ENCODE peak calls at places on chromosomes 5 and 9, in five cellular contexts. J, G, L, H and E are unnamed samples.

GRCh38 chr5:119373449-119373858 is 17.6 kb downstream of the TNFAIP8 start:
- DNase-seq in J (no peak), G (no peak), L (no peak), H (no peak), E (no peak)

GRCh38 chr9:94941211-94941875 is 214.8 kb downstream of the AOPEP start:
- DNase-seq in J (no peak), G (no peak), L (no peak), H (peak; percentile 29), E (no peak)

GRCh38 chr5:1888541-1889251 is 6.0 kb upstream of the IRX4 start:
- DNase-seq in J (no peak), G (no peak), L (no peak), H (no peak), E (no peak)

GRCh38 chr5:143569213-143569663 is 165.8 kb upstream of the NR3C1 start:
- DNase-seq in J (no peak), G (no peak), L (no peak), H (peak; percentile 97), E (no peak)

GRCh38 chr9:88706193-88707112 is 171.5 kb downstream of the NXNL2 start:
- DNase-seq in J (no peak), G (no peak), L (no peak), H (no peak), E (peak; percentile 69)

GRCh38 chr9:69861011-69861410 is 40.4 kb downstream of the CFAP95 start:
- DNase-seq in J (no peak), G (no peak), L (no peak), H (no peak), E (no peak)

GRCh38 chr5:124040799-124041198 is 528.8 kb downstream of the CSNK1G3 start:
- DNase-seq in J (no peak), G (no peak), L (no peak), H (peak; percentile 64), E (no peak)

GRCh38 chr9:102972780-102973179 is 22.4 kb upstream of the CYLC2 start:
- DNase-seq in J (no peak), G (no peak), L (no peak), H (no peak), E (no peak)

GRCh38 chr9:113622600-113623400 is 159.3 kb downstream of the RGS3 start:
- DNase-seq in J (peak; percentile 94), G (peak; percentile 86), L (peak; percentile 81), H (peak; percentile 79), E (no peak)

GRCh38 chr9:113623851-113624485 is 160.4 kb downstream of the RGS3 start:
- DNase-seq in J (no peak), G (no peak), L (no peak), H (no peak), E (no peak)

GRCh38 chr9:113624721-113625120 is 161.2 kb downstream of the RGS3 start:
- DNase-seq in J (no peak), G (peak; percentile 80), L (no peak), H (no peak), E (no peak)

GRCh38 chr9:113626735-113627495 is 163.4 kb downstream of the RGS3 start:
- DNase-seq in J (no peak), G (no peak), L (no peak), H (no peak), E (no peak)

GRCh38 chr9:113625456-113625855 is 161.9 kb downstream of the RGS3 start:
- DNase-seq in J (no peak), G (no peak), L (no peak), H (no peak), E (no peak)
- TF ChIP-seq CTCF in J (no peak), G (no peak), L (no peak), H (no peak), E (no peak)

DNA sequence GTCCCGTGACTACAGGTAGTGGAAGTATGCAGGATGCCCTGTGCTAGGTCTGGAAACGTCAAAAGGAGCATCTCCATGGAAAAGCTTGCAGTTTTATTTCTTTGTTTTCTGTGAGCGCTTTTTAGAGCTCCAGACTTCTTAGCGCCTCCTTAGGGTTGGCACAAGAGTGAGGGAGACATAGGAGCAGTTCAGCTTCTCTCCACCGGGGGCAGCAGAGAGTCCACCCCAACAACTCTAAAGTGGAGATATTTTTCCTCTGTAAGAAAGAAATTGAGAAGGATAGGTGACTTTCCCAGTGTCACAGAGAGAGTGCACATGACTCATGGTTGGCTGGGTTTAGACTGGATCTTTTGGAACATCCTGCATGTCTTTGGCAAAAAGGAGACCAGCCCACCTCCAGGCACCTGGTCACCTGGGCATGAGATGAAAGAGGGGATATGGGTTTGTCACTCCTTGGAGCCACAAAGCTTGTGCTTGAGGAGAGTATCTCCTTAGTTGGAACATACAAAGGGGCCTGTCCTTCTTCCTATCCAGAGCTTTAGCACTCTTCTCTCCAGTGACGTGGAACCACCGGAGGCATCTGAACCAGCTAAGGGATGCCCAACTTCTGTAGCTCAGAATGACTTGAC is 637.7 kb downstream of the SEMA5A start:
- DNase-seq in J (peak; percentile 24), G (peak; percentile 33), L (no peak), H (peak; percentile 45), E (peak; percentile 71)
- TF ChIP-seq CTCF in J (peak; percentile 77), G (peak; percentile 90), L (peak; percentile 81), H (peak; percentile 75), E (peak; percentile 94)

DNA sequence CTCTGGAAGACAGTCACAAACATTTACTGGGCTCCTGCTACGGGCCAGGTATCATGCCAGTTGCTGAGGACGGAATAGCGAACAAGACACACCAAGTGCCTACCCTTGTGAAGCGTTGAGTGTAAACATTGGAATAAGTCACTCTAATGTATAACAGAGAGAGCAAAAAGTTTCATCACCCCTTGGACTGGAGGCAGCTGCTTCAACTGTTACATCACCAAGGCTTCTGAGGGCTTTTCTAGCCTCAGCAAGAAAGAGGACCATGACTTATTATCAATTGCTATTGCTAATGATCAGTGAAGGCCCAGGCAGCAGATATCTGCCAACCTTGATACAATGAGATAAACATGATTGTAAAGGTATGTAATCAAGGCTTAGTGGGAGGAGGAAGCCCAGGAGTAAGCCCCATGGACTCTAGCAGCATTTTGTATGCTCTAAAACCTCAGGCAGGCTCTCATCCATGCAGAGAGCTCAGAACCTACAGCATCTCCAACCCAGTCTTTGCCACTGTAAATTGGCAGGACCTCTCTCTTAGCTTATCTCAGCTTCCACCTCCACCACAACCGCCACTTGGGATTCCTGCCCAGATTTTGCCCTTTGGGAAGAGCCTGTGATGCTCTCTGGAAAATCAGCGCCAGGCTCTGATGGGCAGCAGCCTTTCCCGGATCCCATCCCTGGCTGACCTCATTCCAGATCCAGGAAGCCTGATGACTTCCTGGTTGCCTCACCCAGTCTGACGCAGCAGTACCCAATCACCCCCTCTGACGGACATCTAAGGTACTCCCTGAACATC is 54.5 kb downstream of the ADAM19 start:
- DNase-seq in J (peak; percentile 25), G (peak; percentile 32), L (no peak), H (peak; percentile 89), E (no peak)
- TF ChIP-seq CTCF in J (no peak), G (peak; percentile 58), L (no peak), H (peak; percentile 45), E (no peak)

DNA sequence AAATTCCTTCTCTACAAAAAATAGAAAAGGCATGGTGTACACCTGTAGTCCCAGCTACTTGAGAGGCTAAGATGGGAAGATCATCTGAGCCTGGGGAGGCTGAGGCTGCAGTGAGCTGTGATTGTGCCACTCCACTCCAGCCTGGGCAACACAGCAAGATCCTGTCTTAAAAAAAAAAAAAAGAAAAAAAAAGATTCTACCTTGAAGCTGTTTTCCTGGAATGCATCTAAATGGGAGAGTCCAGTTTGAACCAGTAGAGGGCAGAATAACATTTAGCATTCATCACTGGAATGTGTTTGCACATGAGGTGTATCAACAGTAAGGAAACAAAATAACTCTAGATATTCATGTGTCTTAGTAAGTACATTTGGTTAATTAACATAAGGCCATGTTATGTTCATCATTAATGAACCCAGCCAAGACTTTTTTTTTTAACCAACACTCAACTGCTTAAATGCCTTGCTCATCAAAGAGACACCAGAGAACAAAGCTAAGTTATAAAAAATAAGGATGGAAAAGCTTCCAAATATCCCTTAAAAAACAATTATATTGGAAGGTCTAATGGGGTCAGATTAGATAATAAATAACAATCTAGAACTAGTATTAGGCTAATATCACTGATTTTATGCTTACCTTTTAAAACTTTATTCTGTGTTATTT is 16.1 kb downstream of the IFNE start:
- DNase-seq in J (peak; percentile 13), G (peak; percentile 65), L (peak; percentile 61), H (peak; percentile 86), E (no peak)
- TF ChIP-seq CTCF in J (peak; percentile 58), G (peak; percentile 88), L (peak; percentile 75), H (peak; percentile 77), E (peak; percentile 73)

GRCh38 chr5:134738133-134738962 is at the start of gene CAMLG:
- DNase-seq in J (peak; percentile 93), G (peak; percentile 96), L (peak; percentile 96), H (peak; percentile 98), E (peak; percentile 98)
- TF ChIP-seq CTCF in J (peak; percentile 61), G (peak; percentile 82), L (peak; percentile 66), H (peak; percentile 44), E (peak; percentile 60)

DNA sequence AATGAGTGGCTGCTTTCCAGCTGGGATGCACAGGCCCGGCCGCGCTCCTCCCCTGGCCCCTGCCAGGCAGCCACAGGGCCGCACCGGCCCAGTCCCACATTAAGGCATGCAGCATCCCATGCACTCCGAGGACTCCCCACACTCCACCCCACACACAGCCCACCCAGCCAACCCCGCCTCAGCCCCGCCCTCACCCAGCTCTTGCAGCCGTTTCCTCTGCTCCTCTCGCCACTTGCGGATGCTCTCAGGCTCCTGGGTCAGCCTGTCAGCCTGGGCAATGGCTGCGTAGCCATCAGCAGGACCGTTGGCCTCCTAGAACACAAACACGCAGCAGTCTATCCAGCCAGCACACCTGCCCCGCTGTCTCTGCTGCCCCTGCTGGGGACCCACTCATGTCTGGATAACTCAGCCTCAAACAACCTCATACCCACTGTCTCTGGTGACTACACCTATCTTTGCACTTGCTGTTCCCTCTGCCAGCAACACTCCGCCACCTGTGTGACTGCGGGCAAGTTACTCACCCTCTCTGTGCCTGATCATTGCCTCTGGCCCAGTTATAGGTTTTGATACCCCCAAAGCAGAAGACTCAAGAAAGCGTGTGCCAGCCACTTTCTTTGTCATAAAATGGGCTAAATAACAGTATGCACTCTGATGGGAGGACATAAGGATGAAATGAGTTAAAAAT is 9.3 kb downstream of the HIGD2A start:
- DNase-seq in J (no peak), G (no peak), L (no peak), H (no peak), E (no peak)
- TF ChIP-seq CTCF in J (no peak), G (no peak), L (no peak), H (no peak), E (no peak)